ENCODE peak calls at places on chromosome 17, in four cellular contexts. One of them, this sample, is unnamed.
A peak's percentile ranks its signal among the peaks of the same experiment; 100 is the strongest.

GRCh38 chr17:30514895-30515596 is 37.8 kb downstream of the GOSR1 start:
- DNase-seq in sigmoid colon: no peak
- DNase-seq in ovary: no peak
- DNase-seq in suprapubic skin: no peak
- DNase-seq in this sample: no peak

GRCh38 chr17:57872536-57872935 is 22.7 kb upstream of the MRPS23 start:
- DNase-seq in sigmoid colon: no peak
- DNase-seq in ovary: no peak
- DNase-seq in suprapubic skin: no peak
- DNase-seq in this sample: no peak

GRCh38 chr17:73027130-73027741 is 65.3 kb downstream of the SLC39A11 start:
- DNase-seq in suprapubic skin: no peak
- DNase-seq in sigmoid colon: no peak
- DNase-seq in ovary: no peak
- DNase-seq in this sample: no peak

GRCh38 chr17:16512011-16512410 is 20.0 kb upstream of the LRRC75A start:
- DNase-seq in suprapubic skin: no peak
- DNase-seq in ovary: no peak
- DNase-seq in sigmoid colon: no peak
- DNase-seq in this sample: no peak

GRCh38 chr17:29611351-29612093 is 11.2 kb downstream of the CORO6 start:
- DNase-seq in sigmoid colon: peak; percentile 63
- DNase-seq in suprapubic skin: peak; percentile 58
- DNase-seq in ovary: no peak
- DNase-seq in this sample: no peak

GRCh38 chr17:45368661-45369060 is 51.8 kb upstream of the MAP3K14 start:
- DNase-seq in suprapubic skin: no peak
- DNase-seq in sigmoid colon: no peak
- DNase-seq in ovary: no peak
- DNase-seq in this sample: peak; percentile 6

GRCh38 chr17:16433514-16433913 is 18.1 kb downstream of the TRPV2 start:
- DNase-seq in suprapubic skin: no peak
- DNase-seq in ovary: no peak
- DNase-seq in sigmoid colon: no peak
- DNase-seq in this sample: no peak

GRCh38 chr17:19713901-19714361 is 2.5 kb downstream of the SLC47A2 start:
- DNase-seq in suprapubic skin: peak; percentile 47
- DNase-seq in ovary: no peak
- DNase-seq in sigmoid colon: peak; percentile 37
- DNase-seq in this sample: no peak

GRCh38 chr17:30388321-30389179 is 9.8 kb downstream of the CPD start:
- DNase-seq in ovary: no peak
- DNase-seq in suprapubic skin: no peak
- DNase-seq in sigmoid colon: no peak
- DNase-seq in this sample: no peak

GRCh38 chr17:39083270-39083669 is 68.2 kb downstream of the PLXDC1 start:
- DNase-seq in sigmoid colon: no peak
- DNase-seq in suprapubic skin: no peak
- DNase-seq in ovary: no peak
- DNase-seq in this sample: no peak
- TF ChIP-seq POLR2A in sigmoid colon: no peak
- TF ChIP-seq POLR2A in suprapubic skin: no peak
- TF ChIP-seq POLR2A in ovary: no peak
- TF ChIP-seq POLR2A in this sample: no peak

DNA sequence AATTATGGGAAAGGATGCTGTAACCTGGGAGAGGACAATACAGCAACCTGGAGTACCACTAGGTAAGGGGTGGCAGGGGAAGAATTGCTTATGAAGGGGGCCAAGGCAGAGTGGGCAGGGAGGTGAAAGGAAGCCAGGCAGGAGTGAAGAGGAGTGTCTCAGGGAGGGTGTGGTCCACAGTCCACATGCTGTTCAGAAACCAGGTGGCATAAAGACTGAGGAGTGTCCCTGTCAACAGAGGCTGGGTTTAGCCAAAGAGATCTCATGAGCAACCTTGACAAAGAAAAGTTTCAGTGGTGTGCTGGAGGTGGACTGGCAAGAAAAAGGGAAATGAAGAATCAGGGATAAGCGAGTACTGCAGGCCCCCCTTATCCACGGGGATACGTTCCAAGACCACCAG is 88.4 kb downstream of the SPACA3 start:
- DNase-seq in sigmoid colon: no peak
- DNase-seq in ovary: no peak
- DNase-seq in suprapubic skin: no peak
- DNase-seq in this sample: no peak
- H3K27me3 ChIP-seq in sigmoid colon: no peaks in the 10 kb centered on the region
- H3K27me3 ChIP-seq in ovary: no peaks in the 10 kb centered on the region
- H3K27me3 ChIP-seq in suprapubic skin: peaks cover 33% of the 10 kb centered on the region
- H3K27me3 ChIP-seq in this sample: no peaks in the 10 kb centered on the region

GRCh38 chr17:3916013-3916696 is at the start of gene P2RX1:
- DNase-seq in suprapubic skin: no peak
- DNase-seq in ovary: peak; percentile 53
- DNase-seq in sigmoid colon: no peak
- DNase-seq in this sample: no peak
- H3K27ac ChIP-seq in suprapubic skin: no peak within 1 kb of the TSS
- H3K27ac ChIP-seq in ovary: peak within 1 kb of the TSS; percentile 42
- H3K27ac ChIP-seq in sigmoid colon: peak within 1 kb of the TSS; percentile 71
- H3K27ac ChIP-seq in this sample: peak within 1 kb of the TSS; percentile 20

GRCh38 chr17:49681336-49681735 is 3.4 kb upstream of the SPOP start:
- DNase-seq in suprapubic skin: no peak
- DNase-seq in sigmoid colon: no peak
- DNase-seq in ovary: no peak
- DNase-seq in this sample: no peak

GRCh38 chr17:49677134-49677932 is 564 bp downstream of the SPOP start:
- DNase-seq in ovary: peak; percentile 99
- DNase-seq in sigmoid colon: peak; percentile 99
- DNase-seq in suprapubic skin: peak; percentile 98
- DNase-seq in this sample: peak; percentile 95

GRCh38 chr17:49680314-49680713 is 2.4 kb upstream of the SPOP start:
- DNase-seq in ovary: no peak
- DNase-seq in suprapubic skin: no peak
- DNase-seq in sigmoid colon: peak; percentile 55
- DNase-seq in this sample: no peak

GRCh38 chr17:49676276-49676868 is 1.5 kb downstream of the SPOP start:
- DNase-seq in suprapubic skin: no peak
- DNase-seq in ovary: no peak
- DNase-seq in sigmoid colon: no peak
- DNase-seq in this sample: no peak

DNA sequence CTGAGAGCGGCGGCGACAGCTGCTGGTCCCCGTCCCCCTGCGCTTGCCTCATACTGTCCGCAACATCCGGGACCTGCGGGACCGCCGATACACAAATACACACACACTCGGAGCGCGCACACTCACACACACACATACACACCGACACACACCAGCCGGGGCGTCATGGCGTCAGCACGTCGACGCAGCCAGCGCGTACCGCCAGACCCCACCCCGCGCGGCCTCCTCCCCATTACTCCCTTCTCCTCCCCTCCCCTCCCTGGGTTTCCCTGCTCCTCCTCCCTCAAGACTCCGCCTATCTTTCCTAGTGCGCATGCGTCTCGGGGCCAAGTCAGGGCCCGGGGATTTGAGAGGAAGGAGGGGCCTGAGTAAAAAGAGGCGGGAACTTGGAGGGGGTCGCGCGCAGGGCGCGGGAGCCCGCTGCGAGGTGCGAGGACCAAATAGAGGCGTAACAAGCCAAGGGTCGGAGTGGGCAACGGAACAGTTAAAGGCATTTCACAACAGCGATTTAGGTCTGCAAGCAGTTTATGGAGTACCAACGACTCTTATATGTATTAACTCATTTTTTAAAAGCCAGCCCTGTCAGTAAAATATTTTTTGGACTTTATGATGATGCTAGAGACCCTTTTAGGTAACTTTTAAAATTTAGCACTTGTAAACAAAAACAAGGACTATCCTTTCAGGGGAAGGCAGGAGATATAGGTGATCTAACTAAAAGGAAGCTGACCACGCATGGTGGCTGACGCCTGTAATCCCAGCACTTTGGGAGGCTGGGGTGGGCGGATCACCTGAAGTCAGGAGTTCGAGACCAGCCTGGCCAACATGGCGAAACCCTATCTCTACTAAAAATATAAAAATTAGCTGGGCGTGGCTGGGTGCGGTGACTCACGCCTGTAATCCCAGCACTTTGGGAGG is at the start of gene SPOP:
- DNase-seq in suprapubic skin: peak; percentile 100
- DNase-seq in ovary: peak; percentile 99
- DNase-seq in sigmoid colon: peak; percentile 100
- DNase-seq in this sample: peak; percentile 100
- TF ChIP-seq POLR2A in suprapubic skin: peak; percentile 26
- TF ChIP-seq POLR2A in ovary: peak; percentile 68
- TF ChIP-seq POLR2A in sigmoid colon: peak; percentile 16
- TF ChIP-seq POLR2A in this sample: no peak

GRCh38 chr17:48513653-48514482 is 16.9 kb downstream of the HOXB1 start:
- DNase-seq in suprapubic skin: no peak
- DNase-seq in ovary: no peak
- DNase-seq in sigmoid colon: no peak
- DNase-seq in this sample: no peak
- H3K27me3 ChIP-seq in suprapubic skin: peaks cover 29% of the 10 kb centered on the region
- H3K27me3 ChIP-seq in ovary: no peaks in the 10 kb centered on the region
- H3K27me3 ChIP-seq in sigmoid colon: no peaks in the 10 kb centered on the region
- H3K27me3 ChIP-seq in this sample: no peaks in the 10 kb centered on the region

GRCh38 chr17:2511462-2512369 is at the start of gene METTL16:
- DNase-seq in suprapubic skin: peak; percentile 98
- DNase-seq in sigmoid colon: peak; percentile 99
- DNase-seq in ovary: peak; percentile 97
- DNase-seq in this sample: peak; percentile 96

GRCh38 chr17:2508035-2508434 is 3.7 kb downstream of the METTL16 start:
- DNase-seq in suprapubic skin: no peak
- DNase-seq in ovary: no peak
- DNase-seq in sigmoid colon: no peak
- DNase-seq in this sample: no peak

GRCh38 chr17:2511138-2511461 is 588 bp downstream of the METTL16 start:
- DNase-seq in suprapubic skin: no peak
- DNase-seq in sigmoid colon: no peak
- DNase-seq in ovary: no peak
- DNase-seq in this sample: no peak

GRCh38 chr17:2510559-2510958 is 1.1 kb downstream of the METTL16 start:
- DNase-seq in sigmoid colon: no peak
- DNase-seq in ovary: no peak
- DNase-seq in suprapubic skin: no peak
- DNase-seq in this sample: no peak
- H3K27ac ChIP-seq in sigmoid colon: peak overlapping the region; percentile 90
- H3K27ac ChIP-seq in ovary: peak overlapping the region; percentile 86
- H3K27ac ChIP-seq in suprapubic skin: peak overlapping the region; percentile 96
- H3K27ac ChIP-seq in this sample: peak overlapping the region; percentile 90